ENCODE peak calls at places on chromosomes 4 and X, in four cellular contexts. One of them, this sample, is unnamed.

GRCh38 chr4:83974111-83974789 is 438.3 kb downstream of the GPAT3 start:
- DNase-seq in uterus: no peak
- DNase-seq in CD8-positive, alpha-beta T cell: no peak
- DNase-seq in mammary epithelial cell: peak; percentile 57
- DNase-seq in this sample: no peak

GRCh38 chr4:62706423-62706822 is 1506.3 kb downstream of the ADGRL3 start:
- DNase-seq in uterus: no peak
- DNase-seq in CD8-positive, alpha-beta T cell: no peak
- DNase-seq in mammary epithelial cell: no peak
- DNase-seq in this sample: no peak

GRCh38 chrX:53714580-53715335 is 28.2 kb upstream of the HUWE1 start:
- DNase-seq in uterus: no peak
- DNase-seq in CD8-positive, alpha-beta T cell: peak; percentile 19
- DNase-seq in mammary epithelial cell: peak; percentile 69
- DNase-seq in this sample: peak; percentile 45

GRCh38 chr4:13298655-13299054 is 185.5 kb downstream of the RAB28 start:
- DNase-seq in uterus: peak; percentile 24
- DNase-seq in CD8-positive, alpha-beta T cell: no peak
- DNase-seq in mammary epithelial cell: no peak
- DNase-seq in this sample: no peak

GRCh38 chr4:156198511-156198910 is 244.8 kb upstream of the CTSO start:
- DNase-seq in uterus: no peak
- DNase-seq in CD8-positive, alpha-beta T cell: no peak
- DNase-seq in mammary epithelial cell: no peak
- DNase-seq in this sample: no peak

GRCh38 chrX:102858826-102859627 is 78.0 kb upstream of the RAB40AL start:
- DNase-seq in uterus: no peak
- DNase-seq in CD8-positive, alpha-beta T cell: no peak
- DNase-seq in mammary epithelial cell: no peak
- DNase-seq in this sample: no peak

GRCh38 chr4:48396043-48396442 is 54.7 kb downstream of the SLAIN2 start:
- DNase-seq in uterus: no peak
- DNase-seq in CD8-positive, alpha-beta T cell: no peak
- DNase-seq in mammary epithelial cell: no peak
- DNase-seq in this sample: no peak

GRCh38 chrX:46626566-46626965 is 53.0 kb downstream of the CHST7 start:
- DNase-seq in uterus: no peak
- DNase-seq in CD8-positive, alpha-beta T cell: no peak
- DNase-seq in mammary epithelial cell: no peak
- DNase-seq in this sample: no peak

GRCh38 chr4:83390965-83391364 is 56.3 kb upstream of the HPSE start:
- DNase-seq in uterus: no peak
- DNase-seq in CD8-positive, alpha-beta T cell: no peak
- DNase-seq in mammary epithelial cell: no peak
- DNase-seq in this sample: no peak

GRCh38 chr4:1503583-1504471 is 97.6 kb upstream of the NKX1-1 start:
- DNase-seq in uterus: peak; percentile 7
- DNase-seq in CD8-positive, alpha-beta T cell: no peak
- DNase-seq in mammary epithelial cell: no peak
- DNase-seq in this sample: no peak

GRCh38 chr4:13580018-13580417 is 35.7 kb upstream of the NKX3-2 start:
- DNase-seq in uterus: no peak
- DNase-seq in CD8-positive, alpha-beta T cell: no peak
- DNase-seq in mammary epithelial cell: no peak
- DNase-seq in this sample: no peak

GRCh38 chr4:67751260-67751659 is 2.9 kb downstream of the GNRHR start:
- DNase-seq in uterus: no peak
- DNase-seq in CD8-positive, alpha-beta T cell: no peak
- DNase-seq in mammary epithelial cell: peak; percentile 37
- DNase-seq in this sample: no peak

GRCh38 chr4:142944565-142944964 is 98.5 kb upstream of the INPP4B start:
- DNase-seq in uterus: no peak
- DNase-seq in CD8-positive, alpha-beta T cell: no peak
- DNase-seq in mammary epithelial cell: no peak
- DNase-seq in this sample: no peak

GRCh38 chr4:184382189-184382846 is 92.0 kb downstream of the IRF2 start:
- DNase-seq in uterus: no peak
- DNase-seq in CD8-positive, alpha-beta T cell: no peak
- DNase-seq in mammary epithelial cell: no peak
- DNase-seq in this sample: no peak

GRCh38 chr4:68369474-68369805 is 19.6 kb upstream of the YTHDC1 start:
- DNase-seq in uterus: no peak
- DNase-seq in CD8-positive, alpha-beta T cell: no peak
- DNase-seq in mammary epithelial cell: peak; percentile 90
- DNase-seq in this sample: no peak

GRCh38 chr4:119728692-119729593 is 100.3 kb upstream of the PDE5A start:
- DNase-seq in uterus: no peak
- DNase-seq in CD8-positive, alpha-beta T cell: no peak
- DNase-seq in mammary epithelial cell: peak; percentile 32
- DNase-seq in this sample: no peak

GRCh38 chr4:185167205-185167604 is 24.1 kb downstream of the SLC25A4 start:
- DNase-seq in uterus: no peak
- DNase-seq in CD8-positive, alpha-beta T cell: no peak
- DNase-seq in mammary epithelial cell: no peak
- DNase-seq in this sample: no peak

GRCh38 chr4:2096073-2096609 is 37.0 kb downstream of the NAT8L start:
- DNase-seq in uterus: no peak
- DNase-seq in CD8-positive, alpha-beta T cell: no peak
- DNase-seq in mammary epithelial cell: peak; percentile 80
- DNase-seq in this sample: no peak

GRCh38 chr4:2333916-2334644 is 72.2 kb upstream of the MXD4 start:
- DNase-seq in uterus: no peak
- DNase-seq in CD8-positive, alpha-beta T cell: no peak
- DNase-seq in mammary epithelial cell: no peak
- DNase-seq in this sample: no peak

GRCh38 chr4:858136-858535 is 32.2 kb upstream of the CPLX1 start:
- DNase-seq in uterus: no peak
- DNase-seq in CD8-positive, alpha-beta T cell: no peak
- DNase-seq in mammary epithelial cell: no peak
- DNase-seq in this sample: no peak

GRCh38 chr4:142983612-142984011 is 137.5 kb upstream of the INPP4B start:
- DNase-seq in uterus: no peak
- DNase-seq in CD8-positive, alpha-beta T cell: no peak
- DNase-seq in mammary epithelial cell: no peak
- DNase-seq in this sample: no peak

GRCh38 chr4:172546782-172547181 is 621.8 kb upstream of the GALNT7 start:
- DNase-seq in uterus: no peak
- DNase-seq in CD8-positive, alpha-beta T cell: no peak
- DNase-seq in mammary epithelial cell: no peak
- DNase-seq in this sample: no peak

GRCh38 chr4:158722291-158722916 is 792 bp downstream of the PPID start:
- DNase-seq in uterus: no peak
- DNase-seq in CD8-positive, alpha-beta T cell: no peak
- DNase-seq in mammary epithelial cell: peak; percentile 59
- DNase-seq in this sample: no peak

GRCh38 chr4:145723336-145723735 is 43.4 kb downstream of the C4orf51 start:
- DNase-seq in uterus: no peak
- DNase-seq in CD8-positive, alpha-beta T cell: no peak
- DNase-seq in mammary epithelial cell: peak; percentile 55
- DNase-seq in this sample: no peak
- TF ChIP-seq CTCF in uterus: no peak
- TF ChIP-seq CTCF in CD8-positive, alpha-beta T cell: no peak
- TF ChIP-seq CTCF in mammary epithelial cell: peak; percentile 49
- TF ChIP-seq CTCF in this sample: no peak

DNA sequence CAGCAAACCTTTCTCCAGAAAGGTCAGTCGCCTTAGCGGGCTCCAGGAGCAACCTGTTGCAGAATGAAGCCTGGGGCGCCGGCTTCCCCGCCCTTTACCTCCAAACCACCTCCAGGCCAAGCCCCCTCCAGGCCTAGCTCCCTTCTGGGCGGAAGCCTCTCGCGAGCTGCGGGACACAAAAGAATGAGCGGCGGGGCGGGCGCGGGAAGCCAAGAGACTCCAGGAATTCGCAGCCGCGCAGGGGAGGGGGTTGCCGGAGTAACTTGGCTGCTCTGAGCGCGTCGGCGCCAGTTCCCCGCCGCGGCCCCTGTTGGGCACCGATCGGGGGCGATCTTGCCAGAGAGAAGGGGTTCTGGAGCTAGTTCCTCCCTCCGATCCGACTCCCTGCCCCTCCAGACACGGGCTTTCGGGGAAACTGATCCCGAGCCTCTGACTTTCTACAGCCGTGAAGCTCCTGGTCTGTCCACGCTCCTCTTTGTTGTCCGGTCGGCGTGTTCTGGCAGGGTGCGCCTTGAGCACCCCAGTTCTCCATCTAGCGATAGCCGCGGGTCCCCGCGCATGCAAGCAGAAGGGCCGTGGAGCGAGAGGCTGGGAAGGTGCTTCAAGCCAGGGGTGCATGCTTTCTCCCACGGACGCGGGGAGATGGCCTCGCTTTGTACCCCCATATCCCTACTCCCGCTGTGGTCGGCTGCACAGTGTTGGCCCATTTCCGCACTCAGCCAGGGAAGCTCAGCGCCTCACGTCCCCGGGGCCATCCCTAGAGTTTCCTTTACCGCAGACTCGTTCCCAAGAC is 1.2 kb downstream of the PROM1 start:
- DNase-seq in uterus: no peak
- DNase-seq in CD8-positive, alpha-beta T cell: no peak
- DNase-seq in mammary epithelial cell: peak; percentile 9
- DNase-seq in this sample: peak; percentile 34
- H3K27me3 ChIP-seq in uterus: peaks cover 6% of the 10 kb centered on the region
- H3K27me3 ChIP-seq in CD8-positive, alpha-beta T cell: peaks cover 16% of the 10 kb centered on the region
- H3K27me3 ChIP-seq in mammary epithelial cell: peaks cover 38% of the 10 kb centered on the region
- H3K27me3 ChIP-seq in this sample: peaks cover 3% of the 10 kb centered on the region

DNA sequence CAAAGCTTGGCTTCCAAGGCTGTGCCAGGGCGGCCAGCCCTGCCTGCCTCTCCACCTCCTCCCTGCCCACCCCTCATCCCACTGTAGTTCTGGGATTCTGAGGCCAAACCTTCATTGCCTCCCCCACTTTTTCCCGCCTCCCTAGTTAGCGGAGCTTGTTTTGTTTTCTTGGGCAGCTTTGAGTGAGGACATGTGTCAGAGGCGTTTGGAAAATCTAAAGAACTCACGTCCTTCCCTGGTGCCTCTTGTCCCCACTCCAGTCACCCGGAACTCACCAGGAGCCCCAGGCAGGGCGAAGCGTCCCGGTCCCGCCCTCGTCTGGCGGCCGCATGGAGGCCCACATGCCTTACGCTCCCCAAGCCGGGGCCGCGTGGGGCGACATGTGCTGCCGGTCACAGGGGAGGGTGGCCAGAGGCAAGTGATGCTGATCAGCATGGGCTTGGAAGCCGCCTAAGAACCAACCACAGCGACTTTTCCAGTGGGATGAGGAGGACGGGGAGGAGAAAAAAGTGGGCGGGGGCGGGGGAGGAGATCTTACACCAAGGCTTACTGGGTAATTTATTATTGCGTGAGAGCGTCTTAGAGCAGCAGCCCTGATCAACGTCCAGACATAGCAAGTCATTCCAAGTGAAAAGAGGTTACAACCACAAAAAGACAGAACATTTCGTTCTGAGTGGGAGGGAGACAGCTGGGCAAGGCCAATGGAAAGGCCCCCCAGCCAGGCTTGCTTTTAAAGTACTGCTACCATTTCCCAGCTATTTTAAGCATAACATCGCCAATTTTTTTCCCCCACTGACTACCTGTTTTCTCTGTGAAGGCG is 48.5 kb downstream of the PRPS1 start:
- DNase-seq in uterus: peak; percentile 87
- DNase-seq in CD8-positive, alpha-beta T cell: peak; percentile 22
- DNase-seq in mammary epithelial cell: peak; percentile 93
- DNase-seq in this sample: peak; percentile 89
- H3K4me1 ChIP-seq in uterus: peaks cover 6% of the 10 kb centered on the region
- H3K4me1 ChIP-seq in CD8-positive, alpha-beta T cell: peaks cover 60% of the 10 kb centered on the region
- H3K4me1 ChIP-seq in mammary epithelial cell: peaks cover 43% of the 10 kb centered on the region
- H3K4me1 ChIP-seq in this sample: peaks cover 7% of the 10 kb centered on the region

DNA sequence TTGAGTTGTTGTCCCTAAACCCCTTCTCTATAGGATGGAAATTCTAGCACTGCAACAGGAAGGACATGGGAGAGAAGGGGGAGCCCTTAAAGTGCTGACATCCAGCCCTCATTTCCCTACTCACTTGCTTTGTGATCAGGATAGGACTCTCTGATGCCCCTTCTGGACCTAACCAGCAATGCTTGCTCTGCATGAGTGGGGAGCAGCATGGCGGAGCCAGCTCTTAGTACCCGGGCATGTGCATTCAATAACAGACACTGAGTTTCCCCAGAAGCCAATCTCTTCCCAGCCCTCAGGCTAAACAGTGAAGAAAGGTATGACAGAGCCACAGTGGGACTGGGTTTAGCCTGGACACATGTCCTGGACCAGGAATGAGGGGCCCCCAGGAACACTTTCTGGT is 14.0 kb downstream of the SOD3 start:
- DNase-seq in uterus: no peak
- DNase-seq in CD8-positive, alpha-beta T cell: no peak
- DNase-seq in mammary epithelial cell: no peak
- DNase-seq in this sample: no peak
- TF ChIP-seq CTCF in uterus: no peak
- TF ChIP-seq CTCF in CD8-positive, alpha-beta T cell: no peak
- TF ChIP-seq CTCF in mammary epithelial cell: peak; percentile 19
- TF ChIP-seq CTCF in this sample: no peak

DNA sequence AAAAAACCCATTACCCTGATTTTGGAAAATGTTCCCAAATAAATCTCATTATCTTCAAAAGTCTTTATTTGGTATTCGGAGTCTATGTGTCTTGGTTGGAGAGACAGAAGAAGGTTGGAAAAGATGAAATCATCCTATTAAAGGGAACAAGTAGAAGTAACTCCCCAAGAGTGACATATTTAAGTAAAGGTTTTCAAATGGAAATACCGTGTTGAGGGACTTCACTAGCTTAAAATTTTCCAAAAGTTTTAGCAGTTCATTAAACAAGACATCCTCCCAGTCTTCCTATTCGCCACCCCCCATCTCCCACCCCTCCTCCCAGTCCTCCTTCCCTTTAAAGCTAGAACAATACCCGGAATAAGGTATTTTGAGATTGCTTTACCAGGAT is 62.7 kb upstream of the CCDC160 start:
- DNase-seq in uterus: no peak
- DNase-seq in CD8-positive, alpha-beta T cell: no peak
- DNase-seq in mammary epithelial cell: no peak
- DNase-seq in this sample: no peak
- H3K27me3 ChIP-seq in uterus: no peaks in the 10 kb centered on the region
- H3K27me3 ChIP-seq in CD8-positive, alpha-beta T cell: no peaks in the 10 kb centered on the region
- H3K27me3 ChIP-seq in mammary epithelial cell: peaks cover 7% of the 10 kb centered on the region
- H3K27me3 ChIP-seq in this sample: no peaks in the 10 kb centered on the region